ENCODE peak calls at places on chromosomes 13 and 19, in six cellular contexts. M is mucosa of descending colon; U is uterus; R is fibroblast of mammary gland; L is choroid plexus epithelial cell; B is CD4-positive, CD25-positive, alpha-beta regulatory T cell. I is an unnamed sample.

GRCh38 chr19:45768644-45769053 is 403 bp downstream of the SIX5 start:
- DNase-seq in U (no peak), L (peak), M (no peak), R (peak), B (peak), I (no peak)

GRCh38 chr19:2221250-2221831 is 14.8 kb downstream of the PLEKHJ1 start:
- DNase-seq in L (peak), R (peak), M (no peak), U (no peak), B (no peak), I (no peak)

GRCh38 chr13:45615501-45616101 is at the start of gene ERICH6B:
- DNase-seq in R (peak), B (no peak), U (no peak), M (no peak), L (peak), I (no peak)

GRCh38 chr19:4811328-4812131 is 20.0 kb downstream of the TICAM1 start:
- DNase-seq in B (peak), L (peak), U (peak), M (peak), R (peak), I (peak)

GRCh38 chr19:3314962-3315675 is 51.3 kb upstream of the NFIC start:
- DNase-seq in L (no peak), B (no peak), M (no peak), U (no peak), R (no peak), I (no peak)

GRCh38 chr13:39410089-39410901 is 192.7 kb downstream of the LHFPL6 start:
- DNase-seq in U (peak), R (peak), M (no peak), L (peak), B (no peak), I (no peak)

GRCh38 chr13:108368240-108368898 is 98.9 kb downstream of the TNFSF13B start:
- DNase-seq in M (no peak), B (no peak), L (no peak), R (no peak), U (no peak), I (no peak)

GRCh38 chr19:46133101-46133627 is 8.7 kb upstream of the IGFL3 start:
- DNase-seq in R (peak), U (peak), M (peak), L (peak), B (no peak), I (no peak)

GRCh38 chr13:98769736-98770135 is 17.3 kb upstream of the SLC15A1 start:
- DNase-seq in U (no peak), M (no peak), L (no peak), B (no peak), R (no peak), I (no peak)

GRCh38 chr13:93450226-93450625 is 223.6 kb downstream of the GPC6 start:
- DNase-seq in M (no peak), U (no peak), L (peak), B (no peak), R (peak), I (no peak)

GRCh38 chr13:25890671-25891212 is 161.1 kb downstream of the SHISA2 start:
- DNase-seq in L (peak), R (no peak), U (no peak), B (no peak), M (no peak), I (no peak)

GRCh38 chr19:39919976-39920375 is 14.5 kb downstream of the FCGBP start:
- DNase-seq in R (no peak), L (no peak), U (no peak), M (no peak), B (no peak), I (no peak)

GRCh38 chr13:98847780-98848179 is 95.3 kb upstream of the SLC15A1 start:
- DNase-seq in L (peak), R (peak), M (no peak), B (no peak), U (no peak), I (no peak)

GRCh38 chr19:13428352-13428751 is 77.9 kb downstream of the CACNA1A start:
- DNase-seq in M (peak), R (peak), U (no peak), B (no peak), L (peak), I (no peak)

GRCh38 chr19:51552996-51553725 is 17.9 kb upstream of the ZNF175 start:
- DNase-seq in B (no peak), M (peak), U (no peak), L (peak), R (peak), I (peak)

GRCh38 chr19:2081873-2082810 is 14.0 kb downstream of the MOB3A start:
- DNase-seq in B (peak), L (no peak), U (no peak), R (no peak), M (peak), I (no peak)

GRCh38 chr13:59823495-59823894 is 340.2 kb downstream of the DIAPH3 start:
- DNase-seq in R (peak), M (no peak), U (no peak), B (no peak), L (peak), I (no peak)

GRCh38 chr13:40605573-40605972 is 60.9 kb downstream of the FOXO1 start:
- DNase-seq in B (no peak), L (no peak), U (no peak), M (no peak), R (no peak), I (no peak)

GRCh38 chr13:39364797-39365468 is 238.1 kb downstream of the LHFPL6 start:
- DNase-seq in R (peak), B (no peak), L (peak), U (no peak), M (no peak), I (no peak)

GRCh38 chr13:24185591-24186232 is 25.2 kb downstream of the SPATA13 start:
- DNase-seq in B (no peak), M (no peak), L (peak), R (peak), U (no peak), I (no peak)

GRCh38 chr19:44525721-44526430 is 3.6 kb downstream of the CEACAM20 start:
- DNase-seq in B (no peak), U (no peak), M (no peak), R (no peak), L (no peak), I (no peak)

GRCh38 chr13:51883226-51883600 is 21.4 kb downstream of the CCDC70 start:
- DNase-seq in M (no peak), B (no peak), R (no peak), U (no peak), L (no peak), I (no peak)

GRCh38 chr19:31589109-31589508 is 239.9 kb upstream of the TSHZ3 start:
- DNase-seq in B (no peak), U (no peak), R (no peak), L (no peak), M (no peak), I (no peak)

GRCh38 chr13:74210693-74211393 is 76.6 kb upstream of the KLF12 start:
- DNase-seq in B (no peak), L (peak), U (no peak), R (peak), M (no peak), I (no peak)

GRCh38 chr13:20174656-20175405 is 14.0 kb upstream of the GJA3 start:
- DNase-seq in R (peak), L (peak), U (peak), B (no peak), M (peak), I (peak)

GRCh38 chr13:38755792-38756191 is 68.9 kb downstream of the FREM2 start:
- DNase-seq in M (no peak), B (no peak), R (no peak), L (no peak), U (no peak), I (no peak)

GRCh38 chr19:3518669-3519068 is 12.6 kb downstream of the FZR1 start:
- DNase-seq in L (no peak), M (no peak), R (no peak), U (no peak), B (no peak), I (no peak)

GRCh38 chr13:65292488-65292901 is 1937.6 kb downstream of the PCDH9 start:
- DNase-seq in M (no peak), L (peak), U (no peak), R (peak), B (no peak), I (no peak)

GRCh38 chr13:40420160-40420740 is 246.2 kb downstream of the FOXO1 start:
- DNase-seq in M (no peak), U (no peak), L (no peak), B (no peak), R (no peak), I (no peak)

GRCh38 chr13:67841071-67841470 is 610.9 kb upstream of the PCDH9 start:
- DNase-seq in U (no peak), M (peak), B (no peak), R (no peak), L (no peak), I (no peak)

GRCh38 chr19:15584541-15585115 is 30.4 kb upstream of the CYP4F8 start:
- DNase-seq in M (peak), R (peak), L (peak), B (peak), U (peak), I (peak)

GRCh38 chr13:93753639-93754038 is 527.0 kb downstream of the GPC6 start:
- DNase-seq in R (no peak), M (no peak), L (no peak), U (no peak), B (no peak), I (no peak)

GRCh38 chr13:113028336-113029060 is 59.5 kb downstream of the MCF2L start:
- DNase-seq in M (no peak), B (no peak), U (no peak), R (no peak), L (no peak), I (no peak)

GRCh38 chr19:45607071-45608029 is 5.3 kb upstream of the GPR4 start:
- DNase-seq in L (peak), M (peak), R (peak), B (peak), U (peak), I (peak)

GRCh38 chr13:66940113-66940512 is 290.0 kb downstream of the PCDH9 start:
- DNase-seq in M (no peak), U (no peak), B (no peak), L (no peak), R (peak), I (no peak)

GRCh38 chr19:48454150-48454730 is 1.1 kb upstream of the KCNJ14 start:
- DNase-seq in R (no peak), U (no peak), L (no peak), M (no peak), B (no peak), I (no peak)

GRCh38 chr13:74866151-74866550 is 615.8 kb downstream of the TBC1D4 start:
- DNase-seq in R (no peak), L (no peak), M (no peak), U (no peak), B (no peak), I (no peak)

GRCh38 chr19:12913011-12913561 is 6.0 kb downstream of the SYCE2 start:
- DNase-seq in B (no peak), M (peak), L (peak), U (peak), R (peak), I (peak)

GRCh38 chr19:1085676-1086442 is 9.3 kb downstream of the POLR2E start:
- DNase-seq in R (no peak), U (no peak), B (no peak), M (no peak), L (no peak), I (no peak)

DNA sequence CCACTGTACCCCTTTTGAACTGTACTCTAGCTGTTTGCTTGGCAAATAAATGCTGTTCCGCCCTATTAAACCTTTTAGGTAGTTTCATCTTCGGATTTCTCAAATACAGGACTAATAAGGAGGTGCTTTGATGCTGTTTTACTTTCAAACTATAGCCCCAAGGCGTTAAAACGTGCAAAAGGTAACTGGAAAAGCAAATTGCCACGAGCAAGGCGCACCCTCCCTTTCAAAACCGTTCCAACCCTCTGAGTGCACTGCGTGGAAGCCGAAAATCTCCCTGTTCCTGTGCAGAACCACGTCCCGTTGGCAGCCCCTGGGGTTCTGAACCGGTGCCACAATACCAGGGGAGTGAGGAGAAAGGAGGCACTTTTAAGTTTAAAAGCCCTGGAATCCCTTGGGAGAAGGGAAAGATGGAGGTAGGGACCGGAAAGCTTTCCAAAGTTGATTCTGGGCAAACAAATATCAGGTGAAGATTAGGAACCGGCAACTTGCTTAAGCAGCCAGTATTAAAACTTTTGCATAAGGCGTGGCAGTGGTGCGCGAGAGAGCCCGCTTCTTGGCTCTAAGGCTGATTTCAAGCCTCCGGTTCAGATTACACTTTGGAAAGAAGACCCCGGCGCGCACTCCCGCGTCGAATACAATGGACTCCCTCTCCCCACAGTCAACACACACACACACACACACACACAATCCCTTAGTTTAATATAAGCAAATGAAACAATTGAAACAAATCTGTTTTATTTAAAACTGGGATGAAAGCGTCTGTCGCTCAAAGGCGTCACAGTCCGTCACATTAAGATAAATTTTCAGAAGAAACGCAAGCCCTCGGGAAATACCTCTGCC is 9.5 kb downstream of the POU4F1 start:
- DNase-seq in M (no peak), U (no peak), R (no peak), L (no peak), B (no peak), I (no peak)
- H3K4me3 ChIP-seq in M (no peak), U (no peak), R (no peak), L (no peak), B (no peak), I (no peak)

GRCh38 chr19:55153652-55154264 is 3.8 kb downstream of the TNNI3 start:
- DNase-seq in B (no peak), M (no peak), R (no peak), L (no peak), U (no peak), I (no peak)

GRCh38 chr19:55158848-55159793 is 1.6 kb upstream of the TNNI3 start:
- DNase-seq in L (peak), U (no peak), M (no peak), R (peak), B (no peak), I (no peak)

GRCh38 chr19:55157064-55157908 is at the start of gene TNNI3:
- DNase-seq in R (no peak), U (no peak), B (no peak), M (no peak), L (no peak), I (no peak)

GRCh38 chr19:55158423-55158822 is 891 bp upstream of the TNNI3 start:
- DNase-seq in L (no peak), R (no peak), M (no peak), U (no peak), B (no peak), I (no peak)

DNA sequence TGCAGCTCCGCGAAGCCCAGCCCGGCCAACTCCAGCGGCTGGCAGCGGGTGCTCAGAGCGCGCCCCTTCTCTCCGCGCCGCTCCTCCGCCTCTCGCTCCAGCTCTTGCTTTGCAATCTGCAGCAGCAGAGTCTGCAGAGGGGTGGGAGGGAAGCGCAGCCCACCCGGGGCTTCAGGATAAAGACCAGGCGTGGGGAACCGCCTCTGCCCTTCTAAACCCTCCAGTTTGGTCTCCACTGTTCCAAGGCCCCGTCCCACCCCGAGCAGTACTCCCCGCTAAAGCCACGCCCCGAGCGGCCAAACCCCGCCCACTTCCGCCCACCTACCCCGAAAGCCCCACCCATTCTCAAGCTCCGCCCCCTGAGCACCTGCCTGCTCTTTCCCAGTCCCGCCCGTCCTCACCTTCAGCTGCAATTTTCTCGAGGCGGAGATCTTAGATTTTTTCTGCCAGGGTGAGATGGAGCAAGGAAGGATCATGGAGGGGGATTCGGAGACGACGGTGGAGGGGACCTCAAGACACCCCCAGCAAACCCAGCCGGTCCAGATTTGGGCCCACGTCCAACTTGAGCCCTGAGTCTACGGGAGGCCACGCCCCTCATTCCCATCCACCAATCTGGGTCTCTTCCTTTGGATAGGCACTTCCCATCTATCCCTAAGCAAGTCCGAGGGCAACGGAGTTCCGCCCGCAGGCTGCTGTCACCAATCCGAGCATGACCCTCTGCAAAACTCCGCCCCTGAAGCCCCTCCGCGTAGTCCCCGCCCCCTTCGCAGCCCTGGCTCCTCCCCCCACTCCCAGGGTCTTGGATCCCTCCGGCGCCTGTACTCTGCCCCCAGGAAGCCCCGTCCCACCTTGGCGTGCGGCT is 1.1 kb downstream of the TNNI3 start:
- DNase-seq in M (peak), U (no peak), R (peak), L (peak), B (no peak), I (no peak)
- H3K4me3 ChIP-seq in M (no peak), U (no peak), R (no peak), L (no peak), B (no peak), I (peak)

GRCh38 chr19:33953592-33953991 is 156.9 kb downstream of the KCTD15 start:
- DNase-seq in U (no peak), L (peak), M (no peak), B (no peak), R (no peak), I (no peak)

GRCh38 chr19:33960566-33960965 is 163.9 kb downstream of the KCTD15 start:
- DNase-seq in U (no peak), R (no peak), M (no peak), L (no peak), B (no peak), I (no peak)

GRCh38 chr19:33956941-33957340 is 160.3 kb downstream of the KCTD15 start:
- DNase-seq in L (no peak), U (no peak), M (no peak), B (no peak), R (no peak), I (no peak)

GRCh38 chr19:33954686-33955085 is 158.0 kb downstream of the KCTD15 start:
- DNase-seq in R (no peak), B (no peak), M (no peak), L (no peak), U (no peak), I (no peak)

DNA sequence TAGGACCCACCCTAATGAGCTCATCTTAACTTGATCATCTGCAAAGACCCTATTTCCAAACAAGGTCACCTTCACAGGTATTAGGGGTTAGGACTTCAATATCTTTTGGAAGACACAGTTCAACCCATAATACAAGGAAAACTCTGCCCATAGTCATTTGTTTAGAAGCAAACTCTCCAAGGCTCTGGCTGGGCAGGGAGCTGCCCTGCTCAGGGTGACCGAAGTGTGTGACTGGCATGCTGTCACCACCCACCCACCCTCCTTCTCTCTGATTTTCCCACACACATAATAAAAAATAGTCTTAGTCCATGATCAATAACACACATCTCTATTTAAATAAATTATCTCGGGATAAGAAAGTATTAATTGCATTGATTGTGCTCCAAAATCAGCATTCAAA is 161.1 kb downstream of the KCTD15 start:
- DNase-seq in M (no peak), R (no peak), B (no peak), U (no peak), L (no peak), I (no peak)
- H3K4me3 ChIP-seq in M (no peak), R (no peak), B (no peak), U (no peak), L (no peak), I (no peak)

GRCh38 chr13:97366172-97366688 is 67.7 kb upstream of the RAP2A start:
- DNase-seq in L (no peak), M (no peak), B (no peak), U (no peak), R (peak), I (no peak)
- H3K4me3 ChIP-seq in L (no peak), M (no peak), B (no peak), U (no peak), R (no peak), I (no peak)

GRCh38 chr19:42271045-42271419 is 2.0 kb downstream of the CIC start:
- DNase-seq in R (no peak), B (no peak), U (no peak), M (no peak), L (no peak), I (no peak)
- H3K4me3 ChIP-seq in R (peak), B (peak), U (peak), M (no peak), L (peak), I (peak)

I was measured in breast epithelium.